ENCODE peak calls at places on chromosomes 16 and 17, in four cellular contexts. Y is activated CD4-positive, alpha-beta T cell treated with anti-CD3 and anti-CD28 coated beads, Interleukin-2, amount 50 U/mL, for 1 hour; S is esophagus squamous epithelium; M is activated T-cell treated with anti-CD3 and anti-CD28 coated beads, Interleukin-2, amount 50 U/mL, for 4 hours. U is an unnamed sample.

GRCh38 chr17:37088459-37088858 is 139.7 kb downstream of the AATF start:
- DNase-seq in Y (no peak), S (no peak), M (no peak), U (no peak)

GRCh38 chr17:62592305-62593099 is 35.0 kb upstream of the MRC2 start:
- DNase-seq in Y (no peak), S (no peak), M (no peak), U (no peak)

GRCh38 chr17:64457156-64457555 is 8.2 kb downstream of the MILR1 start:
- DNase-seq in Y (no peak), S (no peak), M (no peak), U (no peak)

GRCh38 chr17:48429156-48429555 is 858 bp downstream of the SKAP1 start:
- DNase-seq in Y (peak), S (no peak), M (peak), U (no peak)

GRCh38 chr17:29625037-29625750 is 2.5 kb upstream of the CORO6 start:
- DNase-seq in Y (no peak), S (no peak), M (no peak), U (no peak)

GRCh38 chr17:61401280-61402072 is 1.8 kb downstream of the TBX2 start:
- DNase-seq in Y (no peak), S (no peak), M (no peak), U (no peak)

GRCh38 chr17:68468334-68468733 is 11.0 kb upstream of the WIPI1 start:
- DNase-seq in Y (no peak), S (no peak), M (no peak), U (no peak)

GRCh38 chr16:85162478-85163277 is 50.4 kb upstream of the CIBAR2 start:
- DNase-seq in Y (no peak), S (no peak), M (no peak), U (no peak)

GRCh38 chr16:58026139-58026704 is 668 bp downstream of the MMP15 start:
- DNase-seq in Y (no peak), S (no peak), M (no peak), U (no peak)

GRCh38 chr16:88035292-88035691 is 84.1 kb downstream of the BANP start:
- DNase-seq in Y (no peak), S (no peak), M (no peak), U (no peak)

GRCh38 chr17:79840204-79840988 is 1.2 kb upstream of the CBX4 start:
- DNase-seq in Y (no peak), S (no peak), M (no peak), U (no peak)

GRCh38 chr16:48128769-48129168 is 27.0 kb downstream of the ABCC12 start:
- DNase-seq in Y (no peak), S (no peak), M (no peak), U (no peak)

GRCh38 chr16:53457670-53458069 is 23.4 kb downstream of the RBL2 start:
- DNase-seq in Y (peak), S (no peak), M (peak), U (peak)

GRCh38 chr17:10120113-10120485 is 78.3 kb downstream of the GAS7 start:
- DNase-seq in Y (no peak), S (no peak), M (no peak), U (no peak)

GRCh38 chr16:88072571-88073001 is 121.4 kb downstream of the BANP start:
- DNase-seq in Y (no peak), S (no peak), M (no peak), U (no peak)

GRCh38 chr17:77892031-77892430 is 66.5 kb upstream of the TNRC6C start:
- DNase-seq in Y (no peak), S (no peak), M (no peak), U (no peak)

GRCh38 chr17:51371732-51372151 is 111.4 kb downstream of the UTP18 start:
- DNase-seq in Y (peak), S (no peak), M (peak), U (peak)

GRCh38 chr17:49123061-49123460 is 9.5 kb upstream of the B4GALNT2 start:
- DNase-seq in Y (no peak), S (no peak), M (no peak), U (no peak)

GRCh38 chr16:56610017-56610608 is 1.7 kb downstream of the MT2A start:
- DNase-seq in Y (peak), S (no peak), M (peak), U (peak)

GRCh38 chr16:23670137-23670776 is 8.4 kb upstream of the PLK1 start:
- DNase-seq in Y (no peak), S (no peak), M (no peak), U (no peak)

GRCh38 chr17:78991906-78992532 is 12.3 kb upstream of the LGALS3BP start:
- DNase-seq in Y (no peak), S (no peak), M (no peak), U (no peak)

GRCh38 chr17:78381601-78382168 is 3.2 kb downstream of the PGS1 start:
- DNase-seq in Y (no peak), S (no peak), M (peak), U (peak)

GRCh38 chr16:1763521-1764511 is 7.5 kb downstream of the NME3 start:
- DNase-seq in Y (no peak), S (no peak), M (no peak), U (no peak)

GRCh38 chr16:89013692-89014455 is 36.9 kb upstream of the CBFA2T3 start:
- DNase-seq in Y (no peak), S (no peak), M (no peak), U (no peak)

GRCh38 chr16:12826559-12826958 is 22.9 kb upstream of the CPPED1 start:
- DNase-seq in Y (no peak), S (no peak), M (no peak), U (no peak)

GRCh38 chr17:73427198-73427597 is 115.4 kb upstream of the CDC42EP4 start:
- DNase-seq in Y (no peak), S (no peak), M (no peak), U (no peak)

GRCh38 chr17:32520737-32521399 is 34.1 kb downstream of the CDK5R1 start:
- DNase-seq in Y (no peak), S (no peak), M (no peak), U (no peak)

GRCh38 chr17:60704170-60704569 is 26.5 kb downstream of the BCAS3 start:
- DNase-seq in Y (no peak), S (no peak), M (no peak), U (no peak)

GRCh38 chr17:64984776-64985521 is 65.7 kb upstream of the LRRC37A3 start:
- DNase-seq in Y (peak), S (no peak), M (peak), U (peak)

GRCh38 chr17:2059125-2059836 is 4.4 kb downstream of the HIC1 start:
- DNase-seq in Y (no peak), S (no peak), M (no peak), U (no peak)

U was measured in HL-60.